ENCODE peak calls at places on chromosome X, in ten cellular contexts. U, L, O, H, V, G, Z, F, S and M are unnamed samples.

GRCh38 chrX:106170318-106170717 is 2.2 kb downstream of the PWWP3B start:
- DNase-seq in Z (no peak), V (no peak), S (no peak), F (no peak), U (no peak), H (no peak), L (no peak), O (no peak), G (peak), M (no peak)

GRCh38 chrX:106698693-106699092 is 27.8 kb upstream of the RNF128 start:
- DNase-seq in V (no peak), S (no peak), H (no peak), Z (no peak), L (no peak), U (no peak), G (peak), O (no peak), F (peak), M (no peak)

GRCh38 chrX:152405561-152405960 is 45.6 kb downstream of the GABRA3 start:
- DNase-seq in Z (no peak), L (no peak), S (no peak), V (no peak), O (no peak), F (no peak), H (no peak), G (no peak), U (no peak), M (no peak)

GRCh38 chrX:154730271-154730883 is 20.5 kb downstream of the GAB3 start:
- DNase-seq in Z (no peak), V (peak), H (peak), G (peak), O (no peak), L (peak), S (no peak), U (peak), F (no peak), M (no peak)

GRCh38 chrX:53421772-53422090 is 723 bp downstream of the SMC1A start:
- DNase-seq in O (no peak), F (no peak), V (no peak), H (no peak), U (no peak), G (no peak), Z (no peak), S (no peak), L (no peak), M (no peak)

GRCh38 chrX:9677098-9677739 is 88.4 kb downstream of the GPR143 start:
- DNase-seq in L (no peak), S (no peak), F (no peak), H (no peak), V (peak), O (peak), G (peak), Z (no peak), U (no peak), M (no peak)

GRCh38 chrX:110097920-110098319 is 95.0 kb downstream of the TMEM164 start:
- DNase-seq in G (no peak), V (no peak), S (no peak), O (no peak), U (no peak), H (no peak), Z (no peak), F (no peak), L (no peak), M (no peak)

GRCh38 chrX:122279746-122280145 is 904.3 kb upstream of the GRIA3 start:
- DNase-seq in O (no peak), F (no peak), H (no peak), U (no peak), G (no peak), S (no peak), V (no peak), Z (no peak), L (no peak), M (no peak)

GRCh38 chrX:87626996-87627395 is 109.4 kb downstream of the KLHL4 start:
- DNase-seq in F (no peak), L (no peak), H (no peak), U (no peak), S (no peak), G (no peak), O (no peak), Z (no peak), V (no peak), M (no peak)

GRCh38 chrX:68982476-68982875 is 153.7 kb downstream of the EFNB1 start:
- DNase-seq in V (no peak), L (no peak), S (no peak), O (no peak), Z (no peak), G (no peak), F (no peak), H (no peak), U (no peak), M (no peak)

GRCh38 chrX:135295238-135295943 is 13.9 kb upstream of the ETDC start:
- DNase-seq in L (peak), U (peak), F (peak), G (peak), V (peak), O (no peak), H (peak), Z (no peak), S (peak), M (no peak)

GRCh38 chrX:82649645-82650044 is 858.4 kb upstream of the POU3F4 start:
- DNase-seq in Z (no peak), H (no peak), F (no peak), O (no peak), S (no peak), U (no peak), V (no peak), G (no peak), L (no peak), M (no peak)

DNA sequence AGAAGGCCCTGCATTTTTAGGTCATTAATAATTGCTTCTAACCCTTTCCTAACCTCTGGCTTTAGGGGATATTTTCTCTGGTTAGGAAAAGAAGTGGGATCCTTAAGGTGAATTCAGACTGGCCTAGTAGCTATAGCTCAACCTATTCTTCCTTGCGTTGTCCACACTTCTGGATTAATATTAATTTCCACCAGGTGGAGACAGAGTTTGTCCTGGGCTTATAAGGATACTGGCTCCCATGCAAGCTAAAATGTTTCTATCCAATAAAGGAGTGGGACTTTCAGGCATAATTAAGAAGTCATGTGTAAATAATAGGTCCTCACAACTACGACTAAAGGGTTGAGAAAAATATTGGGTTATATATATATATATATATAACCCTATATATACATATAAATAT is 860.0 kb upstream of the POU3F4 start:
- DNase-seq in Z (no peak), H (no peak), F (no peak), O (no peak), S (no peak), V (no peak), L (no peak), U (no peak), G (no peak), M (no peak)
- TF ChIP-seq CTCF in Z (peak), H (no peak), F (no peak), O (no peak), S (no peak), V (no peak), L (no peak), U (peak), G (no peak), M (peak)

GRCh38 chrX:38854305-38854704 is 53.0 kb downstream of the MID1IP1 start:
- DNase-seq in O (no peak), V (no peak), S (no peak), U (no peak), G (no peak), Z (no peak), H (no peak), L (no peak), F (no peak), M (no peak)
- TF ChIP-seq CTCF in O (no peak), V (no peak), S (no peak), U (no peak), G (no peak), Z (no peak), H (no peak), L (no peak), F (no peak), M (no peak)

DNA sequence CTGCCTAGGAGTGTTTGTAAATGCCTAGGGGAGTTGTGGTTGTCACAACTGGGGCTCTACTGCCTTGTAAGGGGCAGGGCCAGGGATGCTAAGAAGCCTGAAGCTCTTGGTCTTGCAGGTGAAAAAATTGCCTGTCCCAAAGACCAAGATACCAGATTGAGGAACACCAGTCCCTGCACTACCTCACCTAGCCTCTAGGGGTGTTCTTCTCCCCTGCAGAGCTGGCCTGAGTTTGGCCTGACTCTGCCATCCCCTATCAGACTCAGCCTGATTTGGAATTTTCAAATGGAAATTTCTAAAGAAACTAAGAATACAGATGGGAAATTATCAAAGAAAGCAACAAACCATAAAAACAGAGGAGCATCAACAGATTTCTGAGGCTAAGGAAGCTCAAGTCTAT is 90.4 kb downstream of the ZC4H2 start:
- DNase-seq in O (no peak), L (no peak), U (no peak), H (no peak), S (peak), V (no peak), G (no peak), F (no peak), Z (no peak), M (no peak)
- TF ChIP-seq CTCF in O (peak), L (peak), U (peak), H (peak), S (peak), V (no peak), G (no peak), F (no peak), Z (peak), M (peak)

GRCh38 chrX:123322531-123322930 is 138.5 kb downstream of the GRIA3 start:
- DNase-seq in V (no peak), Z (no peak), S (no peak), L (no peak), O (no peak), H (no peak), F (no peak), U (no peak), G (no peak), M (no peak)
- TF ChIP-seq CTCF in V (no peak), Z (no peak), S (no peak), L (no peak), O (no peak), H (no peak), F (no peak), U (no peak), G (no peak), M (no peak)

DNA sequence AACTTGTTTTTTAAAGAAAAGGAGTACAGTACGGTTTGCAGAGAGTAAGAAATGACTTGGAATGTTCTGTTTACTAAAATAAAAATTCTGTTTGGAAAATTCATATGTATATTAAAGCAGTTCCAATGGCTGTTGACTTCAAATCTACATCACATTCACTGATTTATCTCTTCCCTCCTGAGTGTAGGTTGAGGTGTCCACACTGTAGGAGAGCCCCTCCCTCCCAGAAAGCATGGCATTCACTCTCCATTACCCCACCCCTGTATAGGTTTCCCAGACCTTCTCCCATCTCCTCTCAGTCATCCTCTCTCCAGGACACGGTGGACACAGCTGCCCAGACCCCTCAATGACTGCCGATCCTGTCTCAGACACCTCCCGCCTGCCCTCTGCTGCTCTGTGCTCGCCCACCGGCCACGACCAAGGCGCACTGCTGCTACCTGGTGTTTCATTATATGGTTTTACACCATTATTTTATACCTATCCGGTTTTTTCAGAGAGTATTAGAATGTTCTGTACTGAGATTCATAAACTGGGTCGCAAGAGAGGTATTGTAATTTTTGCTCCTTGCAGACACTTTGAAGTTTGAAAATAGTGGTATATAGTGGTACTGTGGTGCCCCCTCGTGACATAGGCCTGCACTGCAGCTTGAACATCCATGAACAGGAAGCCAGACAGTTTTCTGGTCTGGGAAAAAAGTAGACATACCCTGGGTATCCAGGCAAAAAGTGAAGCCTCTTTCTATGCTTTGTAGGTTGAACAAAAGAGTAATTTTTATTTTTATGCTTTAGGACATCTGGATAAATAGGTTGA is 38.8 kb upstream of the BEX4 start:
- DNase-seq in U (peak), L (no peak), Z (no peak), F (no peak), O (peak), S (peak), H (peak), V (peak), G (peak), M (no peak)
- TF ChIP-seq CTCF in U (peak), L (peak), Z (peak), F (peak), O (peak), S (peak), H (peak), V (peak), G (peak), M (peak)

DNA sequence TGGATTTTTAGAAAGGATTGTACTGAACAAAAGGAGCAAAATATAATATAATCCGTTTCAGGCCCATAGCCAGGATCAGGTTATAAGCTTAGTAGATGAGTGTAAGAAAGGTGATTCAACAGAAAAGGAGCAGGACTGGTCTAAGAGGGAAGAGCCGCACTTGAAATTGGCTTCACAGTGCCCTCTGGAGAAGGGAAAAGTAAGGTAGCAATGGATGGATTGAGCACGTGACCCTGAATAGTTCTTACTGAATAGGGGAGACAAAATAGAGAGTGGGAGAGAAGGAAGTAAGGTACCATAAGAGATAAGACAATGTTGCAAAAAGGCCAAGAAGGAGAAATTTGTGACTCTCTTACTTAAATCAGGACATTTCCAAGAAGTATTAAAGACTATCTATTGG is 15.6 kb downstream of the CXorf66 start:
- DNase-seq in U (no peak), S (no peak), O (no peak), G (peak), L (no peak), H (no peak), Z (no peak), V (no peak), F (no peak), M (no peak)
- TF ChIP-seq CTCF in U (no peak), S (no peak), O (no peak), G (no peak), L (no peak), H (no peak), Z (no peak), V (no peak), F (no peak), M (no peak)

GRCh38 chrX:36961590-36961989 is 46.6 kb upstream of the FAM47C start:
- DNase-seq in G (no peak), Z (no peak), L (peak), V (no peak), O (no peak), S (no peak), U (no peak), F (no peak), H (no peak), M (no peak)
- TF ChIP-seq CTCF in G (no peak), Z (peak), L (peak), V (no peak), O (no peak), S (peak), U (no peak), F (no peak), H (no peak), M (no peak)